ENCODE peak calls at places on chromosomes 5 and 9, in five cellular contexts. A is pons; M is NCI-H524; K is Caco-2; I is effector memory CD4-positive, alpha-beta T cell. N is an unnamed sample.

GRCh38 chr9:114108016-114108833 is 9.1 kb upstream of the KIF12 start:
- DNase-seq in A (peak), M (peak), K (peak), I (no peak), N (peak)

GRCh38 chr5:97635553-97635952 is 452.5 kb upstream of the RIOK2 start:
- DNase-seq in A (no peak), M (no peak), K (no peak), I (no peak), N (no peak)

GRCh38 chr9:127178646-127179632 is 56.5 kb upstream of the ANGPTL2 start:
- DNase-seq in A (no peak), M (no peak), K (peak), I (no peak), N (no peak)

GRCh38 chr9:127175764-127176163 is 53.3 kb upstream of the ANGPTL2 start:
- DNase-seq in A (no peak), M (no peak), K (peak), I (no peak), N (no peak)

GRCh38 chr5:103667068-103667467 is 104.5 kb upstream of the NUDT12 start:
- DNase-seq in A (no peak), M (no peak), K (no peak), I (no peak), N (peak)

GRCh38 chr5:120568716-120569115 is 104.6 kb downstream of the PRR16 start:
- DNase-seq in A (no peak), M (no peak), K (no peak), I (no peak), N (no peak)

GRCh38 chr5:141882594-141883183 is 4.5 kb upstream of the PCDH1 start:
- DNase-seq in A (peak), M (peak), K (no peak), I (no peak), N (no peak)

GRCh38 chr9:15104826-15105420 is 194.7 kb upstream of the FREM1 start:
- DNase-seq in A (peak), M (no peak), K (peak), I (no peak), N (peak)

GRCh38 chr9:91781906-91782305 is 168.1 kb downstream of the ROR2 start:
- DNase-seq in A (no peak), M (no peak), K (no peak), I (no peak), N (no peak)

GRCh38 chr5:99646011-99646647 is 717.3 kb upstream of the CHD1 start:
- DNase-seq in A (no peak), M (no peak), K (no peak), I (no peak), N (peak)

GRCh38 chr9:37031081-37031480 is 3.0 kb downstream of the PAX5 start:
- DNase-seq in A (no peak), M (no peak), K (no peak), I (no peak), N (no peak)

GRCh38 chr5:15702102-15702501 is 202.1 kb downstream of the FBXL7 start:
- DNase-seq in A (no peak), M (no peak), K (no peak), I (no peak), N (peak)

GRCh38 chr5:31638286-31638685 is 645 bp upstream of the PDZD2 start:
- DNase-seq in A (no peak), M (no peak), K (no peak), I (no peak), N (no peak)

N was measured in astrocyte of the spinal cord.